ENCODE peak calls at places on chromosomes 3 and 15, in seven cellular contexts. I, Z, D, C, P, K and M are unnamed samples.

GRCh38 chr3:122313261-122313660 is 11.8 kb upstream of the CSTA start:
- DNase-seq in I (no peak), Z (no peak), D (no peak), C (no peak), P (no peak), K (no peak), M (no peak)

GRCh38 chr15:52112203-52112750 is 298 bp downstream of the BCL2L10 start:
- DNase-seq in I (peak; percentile 7), Z (peak; percentile 16), D (no peak), C (peak; percentile 25), P (no peak), K (peak; percentile 62), M (no peak)

GRCh38 chr3:113128386-113129015 is 82.9 kb upstream of the BOC start:
- DNase-seq in I (no peak), Z (no peak), D (no peak), C (no peak), P (no peak), K (no peak), M (no peak)

GRCh38 chr3:186614266-186614596 is 1.4 kb downstream of the AHSG start:
- DNase-seq in I (no peak), Z (no peak), D (no peak), C (no peak), P (no peak), K (no peak), M (no peak)

GRCh38 chr15:40282870-40283614 is at the start of gene ANKRD63:
- DNase-seq in I (no peak), Z (peak; percentile 25), D (no peak), C (peak; percentile 68), P (no peak), K (no peak), M (no peak)

GRCh38 chr15:68435966-68436365 is 4.0 kb upstream of the ITGA11 start:
- DNase-seq in I (no peak), Z (no peak), D (no peak), C (no peak), P (peak; percentile 7), K (no peak), M (no peak)

GRCh38 chr3:50010959-50011358 is 71.0 kb downstream of the RBM6 start:
- DNase-seq in I (no peak), Z (no peak), D (no peak), C (no peak), P (no peak), K (no peak), M (peak; percentile 40)

GRCh38 chr3:113287818-113288648 is 76.7 kb downstream of the BOC start:
- DNase-seq in I (peak; percentile 50), Z (no peak), D (peak; percentile 2), C (no peak), P (peak; percentile 77), K (no peak), M (peak; percentile 71)

GRCh38 chr3:81723732-81724313 is 37.6 kb downstream of the GBE1 start:
- DNase-seq in I (peak; percentile 30), Z (no peak), D (peak; percentile 2), C (no peak), P (no peak), K (no peak), M (no peak)

GRCh38 chr3:141020139-141020940 is 30.8 kb upstream of the SPSB4 start:
- DNase-seq in I (no peak), Z (no peak), D (no peak), C (no peak), P (no peak), K (no peak), M (no peak)

GRCh38 chr3:94061297-94061696 is 1.4 kb downstream of the DHFR2 start:
- DNase-seq in I (no peak), Z (no peak), D (no peak), C (no peak), P (no peak), K (no peak), M (peak; percentile 33)

GRCh38 chr3:10351013-10351735 is 30.3 kb upstream of the SEC13 start:
- DNase-seq in I (no peak), Z (no peak), D (peak; percentile 27), C (no peak), P (no peak), K (no peak), M (peak; percentile 56)

GRCh38 chr3:52528596-52529375 is 4.9 kb downstream of the NT5DC2 start:
- DNase-seq in I (no peak), Z (no peak), D (no peak), C (no peak), P (no peak), K (peak; percentile 16), M (no peak)

GRCh38 chr3:61562810-61563613 is 1.6 kb downstream of the PTPRG start:
- DNase-seq in I (no peak), Z (no peak), D (no peak), C (peak; percentile 19), P (peak; percentile 21), K (peak; percentile 45), M (peak; percentile 50)

GRCh38 chr15:66650433-66650832 is 51.6 kb upstream of the SMAD6 start:
- DNase-seq in I (no peak), Z (no peak), D (no peak), C (no peak), P (peak; percentile 33), K (peak; percentile 91), M (no peak)